ENCODE peak calls at places on chromosomes 3 and 15, in ten cellular contexts. X is lower lobe of right lung, Z is HCT116, B is hepatocyte, G is Caco-2, C is astrocyte of the spinal cord, A is tibial artery, R is choroid plexus epithelial cell, V is A549, E is OCI-LY7. O is an unnamed sample.

GRCh38 chr3:41740374-41740773 is 221.5 kb downstream of the ULK4 start:
- DNase-seq in X (no peak), Z (no peak), B (no peak), G (peak; percentile 29), C (no peak), A (no peak), R (no peak), V (no peak), E (no peak), O (no peak)

GRCh38 chr3:130918328-130918727 is 24.4 kb downstream of the ATP2C1 start:
- DNase-seq in X (no peak), Z (no peak), B (no peak), G (no peak), C (no peak), A (no peak), R (peak; percentile 50), V (no peak), E (no peak), O (no peak)

GRCh38 chr3:126473292-126474168 is 2.2 kb downstream of the ZXDC start:
- DNase-seq in X (peak; percentile 28), Z (no peak), B (no peak), G (no peak), C (no peak), A (no peak), R (no peak), V (no peak), E (peak; percentile 7), O (no peak)

GRCh38 chr15:63006032-63006878 is 36.3 kb upstream of the TPM1 start:
- DNase-seq in X (no peak), Z (no peak), B (peak; percentile 63), G (peak; percentile 37), C (no peak), A (no peak), R (no peak), V (no peak), E (no peak), O (no peak)

GRCh38 chr3:37024820-37025405 is 31.6 kb downstream of the MLH1 start:
- DNase-seq in X (no peak), Z (no peak), B (no peak), G (no peak), C (no peak), A (no peak), R (no peak), V (no peak), E (peak; percentile 61), O (no peak)

GRCh38 chr3:88807471-88808090 is 299.8 kb upstream of the EPHA3 start:
- DNase-seq in X (no peak), Z (no peak), B (no peak), G (no peak), C (peak; percentile 73), A (no peak), R (peak; percentile 83), V (no peak), E (no peak), O (peak; percentile 49)

GRCh38 chr3:146035366-146035765 is 125.6 kb downstream of the PLOD2 start:
- DNase-seq in X (no peak), Z (no peak), B (no peak), G (no peak), C (no peak), A (no peak), R (peak; percentile 71), V (no peak), E (no peak), O (no peak)

GRCh38 chr3:58384381-58385090 is 49.1 kb downstream of the PDHB start:
- DNase-seq in X (no peak), Z (no peak), B (no peak), G (no peak), C (no peak), A (no peak), R (no peak), V (no peak), E (peak; percentile 11), O (no peak)

GRCh38 chr3:127043731-127044510 is 61.0 kb downstream of the PLXNA1 start:
- DNase-seq in X (peak; percentile 36), Z (no peak), B (no peak), G (no peak), C (no peak), A (no peak), R (no peak), V (no peak), E (no peak), O (no peak)

GRCh38 chr15:95549168-95549738 is 781.2 kb upstream of the NR2F2 start:
- DNase-seq in X (no peak), Z (no peak), B (no peak), G (no peak), C (no peak), A (no peak), R (no peak), V (no peak), E (no peak), O (no peak)

GRCh38 chr3:61409638-61410037 is 151.7 kb upstream of the PTPRG start:
- DNase-seq in X (no peak), Z (no peak), B (no peak), G (no peak), C (no peak), A (no peak), R (no peak), V (no peak), E (no peak), O (no peak)

GRCh38 chr15:101052681-101053121 is 133.5 kb downstream of the LRRK1 start:
- DNase-seq in X (no peak), Z (no peak), B (peak; percentile 2), G (no peak), C (no peak), A (no peak), R (no peak), V (no peak), E (no peak), O (no peak)

GRCh38 chr3:153513236-153513635 is 351.2 kb downstream of the RAP2B start:
- DNase-seq in X (no peak), Z (peak; percentile 7), B (peak; percentile 6), G (peak; percentile 9), C (no peak), A (no peak), R (peak; percentile 38), V (peak; percentile 2), E (peak; percentile 26), O (no peak)

GRCh38 chr3:185740133-185740532 is 84.7 kb downstream of the IGF2BP2 start:
- DNase-seq in X (no peak), Z (no peak), B (no peak), G (no peak), C (no peak), A (no peak), R (no peak), V (no peak), E (no peak), O (no peak)

DNA sequence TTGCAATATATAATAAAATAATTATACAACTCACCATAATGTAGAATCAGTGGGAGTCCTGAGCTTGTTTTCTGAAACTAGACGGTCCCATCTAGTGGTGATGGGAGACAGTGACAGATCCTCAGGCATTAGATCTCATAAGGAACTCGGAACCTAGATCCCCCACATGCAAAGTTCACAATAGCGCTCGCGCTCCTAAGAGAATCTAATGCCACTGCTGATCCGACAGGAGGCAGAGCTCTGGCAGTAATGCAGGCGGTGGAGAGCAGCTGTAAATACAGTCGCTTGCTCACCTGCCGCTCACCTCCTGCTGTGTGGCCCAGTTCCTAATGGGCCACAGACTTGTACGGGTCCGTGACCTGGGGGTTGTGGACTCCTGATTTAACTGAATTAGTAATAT is 87.8 kb downstream of the P3H2 start:
- DNase-seq in X (no peak), Z (no peak), B (no peak), G (peak; percentile 20), C (no peak), A (no peak), R (no peak), V (no peak), E (no peak), O (no peak)
- TF ChIP-seq CTCF in X (no peak), Z (no peak), B (no peak), G (no peak), C (no peak), A (no peak), R (no peak), V (no peak), E (no peak), O (no peak)

GRCh38 chr3:175266478-175266877 is 407.3 kb downstream of the NAALADL2 start:
- DNase-seq in X (no peak), Z (no peak), B (no peak), G (no peak), C (peak; percentile 60), A (no peak), R (peak; percentile 60), V (no peak), E (no peak), O (no peak)
- H3K4me3 ChIP-seq in X (no peak overlapping the region), Z (no peak overlapping the region), B (no peak overlapping the region), G (no peak overlapping the region), C (no peak overlapping the region), A (no peak overlapping the region), R (no peak overlapping the region), V (no peak overlapping the region), E (no peak overlapping the region), O (no peak overlapping the region)

DNA sequence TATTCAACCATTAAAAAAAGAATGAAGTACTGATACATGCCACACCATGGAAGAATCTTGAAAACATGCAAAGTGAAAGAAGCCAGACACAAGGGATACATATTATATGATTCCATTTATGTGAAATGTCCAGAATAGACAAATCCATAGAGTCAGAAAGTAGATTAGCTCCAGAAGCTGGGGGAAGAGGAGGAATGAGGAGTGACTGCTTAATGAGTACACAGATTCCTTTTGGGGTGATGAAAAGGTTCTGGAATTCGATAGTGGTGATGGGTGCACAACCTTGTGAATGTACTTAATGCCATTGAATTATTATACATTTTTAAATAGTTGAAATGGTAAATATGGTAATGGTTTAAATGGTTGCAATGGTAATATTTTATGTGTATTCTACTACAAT is 90.6 kb upstream of the SPATA12 start:
- DNase-seq in X (no peak), Z (no peak), B (no peak), G (no peak), C (no peak), A (no peak), R (no peak), V (no peak), E (no peak), O (no peak)
- TF ChIP-seq CTCF in X (no peak), Z (no peak), B (no peak), G (no peak), C (no peak), A (no peak), R (no peak), V (no peak), E (no peak), O (no peak)

GRCh38 chr3:149179225-149179624 is 42.4 kb downstream of the CP start:
- DNase-seq in X (no peak), Z (no peak), B (no peak), G (no peak), C (peak; percentile 24), A (no peak), R (peak; percentile 56), V (no peak), E (no peak), O (peak; percentile 33)

GRCh38 chr3:149181179-149181578 is 40.5 kb downstream of the CP start:
- DNase-seq in X (no peak), Z (no peak), B (no peak), G (no peak), C (no peak), A (no peak), R (no peak), V (no peak), E (no peak), O (no peak)

GRCh38 chr3:149174901-149175300 is 45.5 kb downstream of the HPS3 start:
- DNase-seq in X (no peak), Z (no peak), B (no peak), G (no peak), C (peak; percentile 26), A (no peak), R (no peak), V (no peak), E (no peak), O (peak; percentile 87)

GRCh38 chr3:149177122-149177521 is 44.5 kb downstream of the CP start:
- DNase-seq in X (no peak), Z (no peak), B (no peak), G (no peak), C (no peak), A (no peak), R (no peak), V (no peak), E (no peak), O (no peak)

GRCh38 chr3:149180057-149180573 is 41.5 kb downstream of the CP start:
- DNase-seq in X (peak; percentile 57), Z (peak; percentile 75), B (peak; percentile 71), G (no peak), C (peak; percentile 97), A (peak; percentile 98), R (peak; percentile 99), V (peak; percentile 93), E (no peak), O (peak; percentile 100)
- H3K4me3 ChIP-seq in X (no peak overlapping the region), Z (no peak overlapping the region), B (no peak overlapping the region), G (no peak overlapping the region), C (no peak overlapping the region), A (no peak overlapping the region), R (no peak overlapping the region), V (no peak overlapping the region), E (no peak overlapping the region), O (no peak overlapping the region)

O was measured in epithelial cell of proximal tubule.